ENCODE peak calls at places on chromosomes 5 and 9, in ten cellular contexts. R, P, G, K, Q, T, V, H, O and M are unnamed samples.

GRCh38 chr9:121013911-121014310 is 36.2 kb downstream of the C5 start:
- DNase-seq in R (no peak), P (no peak), G (no peak), K (no peak), Q (no peak), T (no peak), V (no peak), H (no peak), O (no peak), M (no peak)

GRCh38 chr9:92654481-92655301 is 15.2 kb downstream of the IPPK start:
- DNase-seq in R (no peak), P (peak), G (no peak), K (no peak), Q (no peak), T (no peak), V (no peak), H (no peak), O (no peak), M (no peak)

GRCh38 chr9:76751011-76751410 is 13.2 kb upstream of the PCA3 start:
- DNase-seq in R (no peak), P (no peak), G (no peak), K (no peak), Q (no peak), T (no peak), V (no peak), H (no peak), O (no peak), M (no peak)

GRCh38 chr5:127875235-127876021 is 172.2 kb downstream of the CCDC192 start:
- DNase-seq in R (peak), P (peak), G (peak), K (peak), Q (peak), T (peak), V (peak), H (no peak), O (no peak), M (peak)

GRCh38 chr5:95533106-95533505 is 21.7 kb downstream of the SKIC3 start:
- DNase-seq in R (no peak), P (no peak), G (peak), K (no peak), Q (no peak), T (no peak), V (no peak), H (peak), O (no peak), M (no peak)

GRCh38 chr9:128448746-128449145 is 7.1 kb upstream of the ODF2 start:
- DNase-seq in R (no peak), P (no peak), G (no peak), K (no peak), Q (no peak), T (no peak), V (no peak), H (no peak), O (no peak), M (no peak)

GRCh38 chr9:91043041-91043740 is 241.6 kb downstream of the SYK start:
- DNase-seq in R (no peak), P (peak), G (no peak), K (no peak), Q (no peak), T (no peak), V (no peak), H (no peak), O (peak), M (no peak)

GRCh38 chr5:38154615-38155204 is 103.6 kb upstream of the EGFLAM start:
- DNase-seq in R (no peak), P (no peak), G (no peak), K (no peak), Q (no peak), T (peak), V (no peak), H (no peak), O (no peak), M (no peak)

GRCh38 chr9:123416171-123416570 is 60.2 kb downstream of the CRB2 start:
- DNase-seq in R (no peak), P (no peak), G (no peak), K (no peak), Q (no peak), T (no peak), V (no peak), H (no peak), O (no peak), M (no peak)